ENCODE peak calls at places on chromosomes 11 and 22, in ten cellular contexts. R, V, I, A, L, W, F, E, Y and Q are unnamed samples.

GRCh38 chr11:84218318-84218717 is 932.2 kb upstream of the CCDC90B start:
- DNase-seq in R (no peak), V (no peak), I (no peak), A (no peak), L (no peak), W (no peak), F (no peak), E (no peak), Y (no peak), Q (no peak)

GRCh38 chr11:104917259-104918112 is 19.2 kb upstream of the CASP12 start:
- DNase-seq in R (peak), V (no peak), I (no peak), A (no peak), L (no peak), W (no peak), F (no peak), E (no peak), Y (no peak), Q (no peak)

GRCh38 chr22:29260601-29261315 is 7.0 kb downstream of the RHBDD3 start:
- DNase-seq in R (no peak), V (no peak), I (no peak), A (no peak), L (no peak), W (no peak), F (no peak), E (no peak), Y (no peak), Q (no peak)

GRCh38 chr22:44524806-44525205 is 26.8 kb upstream of the RTL6 start:
- DNase-seq in R (no peak), V (no peak), I (no peak), A (no peak), L (no peak), W (no peak), F (no peak), E (no peak), Y (no peak), Q (no peak)

GRCh38 chr11:65423516-65424199 is 1.1 kb downstream of the NEAT1 start:
- DNase-seq in R (peak), V (peak), I (no peak), A (no peak), L (peak), W (no peak), F (no peak), E (no peak), Y (peak), Q (no peak)

GRCh38 chr11:888290-889212 is 22.1 kb downstream of the CHID1 start:
- DNase-seq in R (no peak), V (no peak), I (no peak), A (no peak), L (no peak), W (no peak), F (no peak), E (no peak), Y (no peak), Q (no peak)

GRCh38 chr11:117986981-117987495 is 844 bp downstream of the IL10RA start:
- DNase-seq in R (peak), V (peak), I (no peak), A (no peak), L (no peak), W (no peak), F (peak), E (no peak), Y (peak), Q (peak)

GRCh38 chr11:1473786-1474185 is 12.8 kb downstream of the MOB2 start:
- DNase-seq in R (no peak), V (no peak), I (no peak), A (no peak), L (peak), W (no peak), F (no peak), E (no peak), Y (no peak), Q (no peak)

GRCh38 chr11:71519546-71519945 is 7.5 kb upstream of the KRTAP5-7 start:
- DNase-seq in R (no peak), V (no peak), I (no peak), A (no peak), L (no peak), W (no peak), F (no peak), E (no peak), Y (no peak), Q (no peak)

GRCh38 chr11:101435406-101435805 is 148.4 kb downstream of the TRPC6 start:
- DNase-seq in R (no peak), V (no peak), I (no peak), A (no peak), L (no peak), W (no peak), F (no peak), E (no peak), Y (no peak), Q (no peak)

GRCh38 chr11:61782841-61783240 is 9.6 kb downstream of the TMEM258 start:
- DNase-seq in R (no peak), V (no peak), I (no peak), A (no peak), L (no peak), W (no peak), F (no peak), E (no peak), Y (no peak), Q (no peak)

GRCh38 chr11:121478895-121479281 is 26.1 kb upstream of the SORL1-AS1 start:
- DNase-seq in R (no peak), V (no peak), I (no peak), A (no peak), L (no peak), W (no peak), F (no peak), E (no peak), Y (no peak), Q (no peak)

GRCh38 chr11:134278356-134278755 is 2.2 kb downstream of the GLB1L3 start:
- DNase-seq in R (no peak), V (no peak), I (no peak), A (no peak), L (no peak), W (no peak), F (no peak), E (no peak), Y (no peak), Q (no peak)

GRCh38 chr11:27861706-27862430 is 161.6 kb upstream of the BDNF start:
- DNase-seq in R (no peak), V (peak), I (peak), A (peak), L (no peak), W (no peak), F (no peak), E (peak), Y (no peak), Q (no peak)

GRCh38 chr22:39515266-39516050 is 4.9 kb upstream of the ATF4 start:
- DNase-seq in R (no peak), V (no peak), I (no peak), A (no peak), L (no peak), W (no peak), F (no peak), E (peak), Y (no peak), Q (no peak)

GRCh38 chr11:88523362-88524028 is 186.0 kb upstream of the CTSC start:
- DNase-seq in R (no peak), V (peak), I (no peak), A (no peak), L (no peak), W (no peak), F (no peak), E (no peak), Y (no peak), Q (no peak)

GRCh38 chr11:33376331-33377099 is 119.3 kb downstream of the HIPK3 start:
- DNase-seq in R (no peak), V (peak), I (no peak), A (no peak), L (no peak), W (no peak), F (no peak), E (no peak), Y (no peak), Q (no peak)

GRCh38 chr11:100759106-100759505 is 72.0 kb downstream of the ARHGAP42 start:
- DNase-seq in R (no peak), V (no peak), I (no peak), A (no peak), L (no peak), W (no peak), F (no peak), E (no peak), Y (no peak), Q (no peak)